ENCODE peak calls at places on chromosomes 13 and 19, in six cellular contexts. I is left colon; U is activated CD8-positive, alpha-beta memory T cell treated with anti-CD3 and anti-CD28 coated beads for 4 hours; F is NCI-H69; J is hypothalamus; B is aorta. K is an unnamed sample.

GRCh38 chr13:114230117-114230516 is 4.6 kb upstream of the CDC16 start:
- DNase-seq in I (no peak), U (no peak), F (peak), J (no peak), B (no peak), K (no peak)

GRCh38 chr19:48618916-48619691 is at the start of the genes RPL18 and SPHK2:
- DNase-seq in I (peak), U (peak), F (peak), J (peak), B (peak), K (peak)

GRCh38 chr13:30346159-30346788 is 38.9 kb upstream of the KATNAL1 start:
- DNase-seq in I (peak), U (peak), F (no peak), J (no peak), B (no peak), K (no peak)

GRCh38 chr13:40618581-40619478 is 47.6 kb downstream of the FOXO1 start:
- DNase-seq in I (no peak), U (no peak), F (no peak), J (no peak), B (no peak), K (no peak)

GRCh38 chr19:51372021-51372648 is 319 bp downstream of the NKG7 start:
- DNase-seq in I (no peak), U (no peak), F (no peak), J (no peak), B (no peak), K (no peak)

GRCh38 chr19:38949580-38950367 is 19.0 kb downstream of the MRPS12 start:
- DNase-seq in I (peak), U (peak), F (peak), J (peak), B (peak), K (peak)

GRCh38 chr19:33064778-33065550 is at the start of gene RHPN2:
- DNase-seq in I (peak), U (peak), F (peak), J (peak), B (peak), K (peak)

GRCh38 chr19:33214621-33215020 is 11.0 kb downstream of the SLC7A10 start:
- DNase-seq in I (no peak), U (no peak), F (peak), J (no peak), B (no peak), K (peak)

GRCh38 chr13:46181799-46182490 is at the start of gene LCP1:
- DNase-seq in I (peak), U (peak), F (peak), J (no peak), B (no peak), K (peak)

GRCh38 chr13:30577381-30577780 is 40.3 kb upstream of the USPL1 start:
- DNase-seq in I (no peak), U (peak), F (peak), J (no peak), B (no peak), K (no peak)

GRCh38 chr19:48445256-48445605 is 552 bp upstream of the GRWD1 start:
- DNase-seq in I (no peak), U (no peak), F (peak), J (peak), B (no peak), K (peak)

GRCh38 chr13:21079761-21080730 is 18.7 kb upstream of the LATS2 start:
- DNase-seq in I (no peak), U (no peak), F (no peak), J (peak), B (peak), K (no peak)

GRCh38 chr19:45526143-45526542 is 18.9 kb downstream of the VASP start:
- DNase-seq in I (peak), U (no peak), F (peak), J (peak), B (no peak), K (peak)

GRCh38 chr13:43132228-43132627 is 108.8 kb downstream of the DNAJC15 start:
- DNase-seq in I (no peak), U (no peak), F (peak), J (no peak), B (no peak), K (peak)

GRCh38 chr13:110571897-110572777 is 10.6 kb upstream of the RAB20 start:
- DNase-seq in I (peak), U (no peak), F (no peak), J (no peak), B (peak), K (no peak)

GRCh38 chr19:46736544-46737274 is 9.1 kb upstream of the FKRP start:
- DNase-seq in I (no peak), U (no peak), F (no peak), J (peak), B (peak), K (no peak)

GRCh38 chr19:15672580-15673175 is at the start of gene CYP4F12:
- DNase-seq in I (peak), U (no peak), F (no peak), J (no peak), B (peak), K (no peak)

GRCh38 chr13:82480415-82480814 is 1401.9 kb downstream of the SLITRK1 start:
- DNase-seq in I (no peak), U (no peak), F (peak), J (no peak), B (no peak), K (no peak)

GRCh38 chr19:18112989-18113478 is 15.5 kb downstream of the MAST3 start:
- DNase-seq in I (peak), U (peak), F (peak), J (peak), B (peak), K (peak)

GRCh38 chr19:14406645-14407331 is 12.4 kb downstream of the DDX39A start:
- DNase-seq in I (no peak), U (no peak), F (peak), J (no peak), B (no peak), K (no peak)

GRCh38 chr19:38898788-38899446 is 501 bp downstream of the SIRT2 start:
- DNase-seq in I (no peak), U (no peak), F (peak), J (no peak), B (no peak), K (peak)

GRCh38 chr19:36482876-36483275 is 6.5 kb downstream of the ZNF566 start:
- DNase-seq in I (no peak), U (no peak), F (no peak), J (no peak), B (no peak), K (no peak)

GRCh38 chr19:7815325-7815724 is 14.7 kb upstream of the EVI5L start:
- DNase-seq in I (no peak), U (no peak), F (no peak), J (no peak), B (no peak), K (no peak)

GRCh38 chr13:59771272-59771671 is 392.5 kb downstream of the DIAPH3 start:
- DNase-seq in I (no peak), U (no peak), F (peak), J (no peak), B (no peak), K (peak)

GRCh38 chr13:66926851-66927524 is 303.1 kb downstream of the PCDH9 start:
- DNase-seq in I (no peak), U (no peak), F (peak), J (no peak), B (no peak), K (no peak)

GRCh38 chr13:109381546-109382180 is 404.7 kb downstream of the IRS2 start:
- DNase-seq in I (no peak), U (no peak), F (no peak), J (no peak), B (no peak), K (no peak)

GRCh38 chr13:45325806-45326205 is 15.2 kb downstream of the TPT1 start:
- DNase-seq in I (no peak), U (no peak), F (no peak), J (peak), B (peak), K (no peak)

GRCh38 chr13:110812869-110813645 is 99.6 kb downstream of the ING1 start:
- DNase-seq in I (no peak), U (no peak), F (no peak), J (no peak), B (no peak), K (no peak)

GRCh38 chr19:50909240-50910070 is 1.7 kb downstream of the KLK4 start:
- DNase-seq in I (peak), U (no peak), F (peak), J (no peak), B (peak), K (peak)

GRCh38 chr13:61084983-61085382 is 330.7 kb downstream of the PCDH20 start:
- DNase-seq in I (no peak), U (no peak), F (no peak), J (no peak), B (no peak), K (no peak)

GRCh38 chr19:15425321-15425950 is 6.6 kb upstream of the AKAP8L start:
- DNase-seq in I (no peak), U (no peak), F (no peak), J (no peak), B (no peak), K (no peak)

GRCh38 chr13:26029581-26030136 is 22.2 kb downstream of the SHISA2 start:
- DNase-seq in I (no peak), U (no peak), F (no peak), J (no peak), B (no peak), K (no peak)

GRCh38 chr19:29630661-29631060 is 24.6 kb downstream of the POP4 start:
- DNase-seq in I (no peak), U (no peak), F (no peak), J (no peak), B (no peak), K (no peak)

GRCh38 chr19:18392936-18393335 is 4.5 kb downstream of the LRRC25 start:
- DNase-seq in I (no peak), U (no peak), F (no peak), J (no peak), B (no peak), K (no peak)

GRCh38 chr19:52658595-52658994 is 20.4 kb upstream of the ZNF83 start:
- DNase-seq in I (no peak), U (no peak), F (peak), J (no peak), B (no peak), K (peak)

GRCh38 chr19:39936020-39936419 is 1.6 kb upstream of the FCGBP start:
- DNase-seq in I (peak), U (no peak), F (no peak), J (no peak), B (no peak), K (no peak)

GRCh38 chr19:35828694-35829301 is 16.2 kb upstream of the PRODH2 start:
- DNase-seq in I (peak), U (no peak), F (no peak), J (peak), B (peak), K (no peak)